ENCODE peak calls at places on chromosomes 3 and 15, in nine cellular contexts. One of them, this sample, is unnamed.

GRCh38 chr15:38683382-38684242 is 119.0 kb upstream of the RASGRP1 start:
- DNase-seq in nephron progenitor cell: peak
- DNase-seq in NCI-H2029: peak
- DNase-seq in non-pigmented ciliary epithelial cell: no peak
- DNase-seq in substantia nigra: peak
- DNase-seq in RCC 7860: peak
- DNase-seq in GM23248: peak
- DNase-seq in posterior cingulate gyrus: peak
- DNase-seq in endodermal cell: peak
- DNase-seq in this sample: no peak

GRCh38 chr3:130393594-130393993 is 48.1 kb downstream of the COL6A5 start:
- DNase-seq in nephron progenitor cell: no peak
- DNase-seq in NCI-H2029: no peak
- DNase-seq in non-pigmented ciliary epithelial cell: no peak
- DNase-seq in substantia nigra: no peak
- DNase-seq in RCC 7860: no peak
- DNase-seq in GM23248: no peak
- DNase-seq in posterior cingulate gyrus: no peak
- DNase-seq in endodermal cell: no peak
- DNase-seq in this sample: no peak

GRCh38 chr15:41893422-41894250 is at the start of gene SPTBN5:
- DNase-seq in nephron progenitor cell: no peak
- DNase-seq in NCI-H2029: no peak
- DNase-seq in non-pigmented ciliary epithelial cell: no peak
- DNase-seq in substantia nigra: no peak
- DNase-seq in RCC 7860: no peak
- DNase-seq in GM23248: no peak
- DNase-seq in posterior cingulate gyrus: no peak
- DNase-seq in endodermal cell: no peak
- DNase-seq in this sample: no peak

GRCh38 chr3:134607054-134608022 is 43.5 kb downstream of the KY start:
- DNase-seq in nephron progenitor cell: no peak
- DNase-seq in NCI-H2029: no peak
- DNase-seq in non-pigmented ciliary epithelial cell: no peak
- DNase-seq in substantia nigra: no peak
- DNase-seq in RCC 7860: no peak
- DNase-seq in GM23248: no peak
- DNase-seq in posterior cingulate gyrus: no peak
- DNase-seq in endodermal cell: peak
- DNase-seq in this sample: no peak

GRCh38 chr3:20503394-20504082 is 317.5 kb upstream of the SGO1 start:
- DNase-seq in nephron progenitor cell: no peak
- DNase-seq in NCI-H2029: no peak
- DNase-seq in non-pigmented ciliary epithelial cell: no peak
- DNase-seq in substantia nigra: no peak
- DNase-seq in RCC 7860: no peak
- DNase-seq in GM23248: no peak
- DNase-seq in posterior cingulate gyrus: no peak
- DNase-seq in endodermal cell: no peak
- DNase-seq in this sample: no peak

GRCh38 chr15:88629071-88629470 is 7.9 kb downstream of the AEN start:
- DNase-seq in nephron progenitor cell: no peak
- DNase-seq in NCI-H2029: no peak
- DNase-seq in non-pigmented ciliary epithelial cell: no peak
- DNase-seq in substantia nigra: no peak
- DNase-seq in RCC 7860: no peak
- DNase-seq in GM23248: no peak
- DNase-seq in posterior cingulate gyrus: no peak
- DNase-seq in endodermal cell: no peak
- DNase-seq in this sample: no peak

GRCh38 chr15:90212221-90213079 is 11.3 kb downstream of the SEMA4B start:
- DNase-seq in nephron progenitor cell: no peak
- DNase-seq in NCI-H2029: no peak
- DNase-seq in non-pigmented ciliary epithelial cell: no peak
- DNase-seq in substantia nigra: no peak
- DNase-seq in RCC 7860: no peak
- DNase-seq in GM23248: no peak
- DNase-seq in posterior cingulate gyrus: no peak
- DNase-seq in endodermal cell: no peak
- DNase-seq in this sample: no peak

GRCh38 chr3:49805884-49806701 is 3.0 kb downstream of the INKA1 start:
- DNase-seq in nephron progenitor cell: peak
- DNase-seq in NCI-H2029: no peak
- DNase-seq in non-pigmented ciliary epithelial cell: no peak
- DNase-seq in substantia nigra: peak
- DNase-seq in RCC 7860: no peak
- DNase-seq in GM23248: no peak
- DNase-seq in posterior cingulate gyrus: peak
- DNase-seq in endodermal cell: peak
- DNase-seq in this sample: no peak

GRCh38 chr15:80749589-80749988 is 29.6 kb upstream of the CEMIP start:
- DNase-seq in nephron progenitor cell: no peak
- DNase-seq in NCI-H2029: no peak
- DNase-seq in non-pigmented ciliary epithelial cell: no peak
- DNase-seq in substantia nigra: no peak
- DNase-seq in RCC 7860: no peak
- DNase-seq in GM23248: peak
- DNase-seq in posterior cingulate gyrus: no peak
- DNase-seq in endodermal cell: no peak
- DNase-seq in this sample: no peak

GRCh38 chr3:126056681-126057546 is 27.0 kb downstream of the SLC41A3 start:
- DNase-seq in nephron progenitor cell: no peak
- DNase-seq in NCI-H2029: no peak
- DNase-seq in non-pigmented ciliary epithelial cell: no peak
- DNase-seq in substantia nigra: no peak
- DNase-seq in RCC 7860: no peak
- DNase-seq in GM23248: peak
- DNase-seq in posterior cingulate gyrus: peak
- DNase-seq in endodermal cell: no peak
- DNase-seq in this sample: no peak

GRCh38 chr3:72270072-72270611 is 485.2 kb upstream of the PROK2 start:
- DNase-seq in nephron progenitor cell: no peak
- DNase-seq in NCI-H2029: no peak
- DNase-seq in non-pigmented ciliary epithelial cell: peak
- DNase-seq in substantia nigra: no peak
- DNase-seq in RCC 7860: peak
- DNase-seq in GM23248: peak
- DNase-seq in posterior cingulate gyrus: no peak
- DNase-seq in endodermal cell: no peak
- DNase-seq in this sample: no peak

GRCh38 chr3:109224333-109224732 is 87.8 kb downstream of the C3orf85 start:
- DNase-seq in nephron progenitor cell: no peak
- DNase-seq in NCI-H2029: peak
- DNase-seq in non-pigmented ciliary epithelial cell: no peak
- DNase-seq in substantia nigra: no peak
- DNase-seq in RCC 7860: no peak
- DNase-seq in GM23248: no peak
- DNase-seq in posterior cingulate gyrus: no peak
- DNase-seq in endodermal cell: peak
- DNase-seq in this sample: no peak

GRCh38 chr3:4982773-4983738 is 3.8 kb downstream of the BHLHE40 start:
- DNase-seq in nephron progenitor cell: no peak
- DNase-seq in NCI-H2029: no peak
- DNase-seq in non-pigmented ciliary epithelial cell: no peak
- DNase-seq in substantia nigra: no peak
- DNase-seq in RCC 7860: peak
- DNase-seq in GM23248: peak
- DNase-seq in posterior cingulate gyrus: no peak
- DNase-seq in endodermal cell: peak
- DNase-seq in this sample: no peak

GRCh38 chr15:89108865-89109660 is 20.8 kb downstream of the ABHD2 start:
- DNase-seq in nephron progenitor cell: no peak
- DNase-seq in NCI-H2029: no peak
- DNase-seq in non-pigmented ciliary epithelial cell: no peak
- DNase-seq in substantia nigra: no peak
- DNase-seq in RCC 7860: no peak
- DNase-seq in GM23248: no peak
- DNase-seq in posterior cingulate gyrus: no peak
- DNase-seq in endodermal cell: no peak
- DNase-seq in this sample: no peak

GRCh38 chr3:126558336-126559071 is at the start of gene C3orf22:
- DNase-seq in nephron progenitor cell: no peak
- DNase-seq in NCI-H2029: no peak
- DNase-seq in non-pigmented ciliary epithelial cell: no peak
- DNase-seq in substantia nigra: no peak
- DNase-seq in RCC 7860: no peak
- DNase-seq in GM23248: no peak
- DNase-seq in posterior cingulate gyrus: no peak
- DNase-seq in endodermal cell: peak
- DNase-seq in this sample: no peak

GRCh38 chr3:173737167-173737808 is 339.7 kb downstream of the NLGN1 start:
- DNase-seq in nephron progenitor cell: no peak
- DNase-seq in NCI-H2029: no peak
- DNase-seq in non-pigmented ciliary epithelial cell: no peak
- DNase-seq in substantia nigra: no peak
- DNase-seq in RCC 7860: no peak
- DNase-seq in GM23248: no peak
- DNase-seq in posterior cingulate gyrus: no peak
- DNase-seq in endodermal cell: no peak
- DNase-seq in this sample: no peak

GRCh38 chr3:3209714-3210113 is 30.2 kb upstream of the CRBN start:
- DNase-seq in nephron progenitor cell: no peak
- DNase-seq in NCI-H2029: no peak
- DNase-seq in non-pigmented ciliary epithelial cell: no peak
- DNase-seq in substantia nigra: no peak
- DNase-seq in RCC 7860: no peak
- DNase-seq in GM23248: no peak
- DNase-seq in posterior cingulate gyrus: no peak
- DNase-seq in endodermal cell: no peak
- DNase-seq in this sample: no peak

GRCh38 chr15:80536231-80536630 is 132.0 kb downstream of the ARNT2 start:
- DNase-seq in nephron progenitor cell: no peak
- DNase-seq in NCI-H2029: peak
- DNase-seq in non-pigmented ciliary epithelial cell: no peak
- DNase-seq in substantia nigra: no peak
- DNase-seq in RCC 7860: no peak
- DNase-seq in GM23248: no peak
- DNase-seq in posterior cingulate gyrus: no peak
- DNase-seq in endodermal cell: no peak
- DNase-seq in this sample: no peak

GRCh38 chr3:132405188-132405587 is 12.1 kb upstream of the DNAJC13 start:
- DNase-seq in nephron progenitor cell: no peak
- DNase-seq in NCI-H2029: peak
- DNase-seq in non-pigmented ciliary epithelial cell: no peak
- DNase-seq in substantia nigra: no peak
- DNase-seq in RCC 7860: no peak
- DNase-seq in GM23248: peak
- DNase-seq in posterior cingulate gyrus: no peak
- DNase-seq in endodermal cell: no peak
- DNase-seq in this sample: no peak

GRCh38 chr3:158264894-158265293 is 155.0 kb downstream of the RSRC1 start:
- DNase-seq in nephron progenitor cell: no peak
- DNase-seq in NCI-H2029: no peak
- DNase-seq in non-pigmented ciliary epithelial cell: no peak
- DNase-seq in substantia nigra: no peak
- DNase-seq in RCC 7860: no peak
- DNase-seq in GM23248: no peak
- DNase-seq in posterior cingulate gyrus: no peak
- DNase-seq in endodermal cell: no peak
- DNase-seq in this sample: no peak

GRCh38 chr3:108301695-108302404 is 5.5 kb downstream of the HHLA2 start:
- DNase-seq in nephron progenitor cell: no peak
- DNase-seq in NCI-H2029: no peak
- DNase-seq in non-pigmented ciliary epithelial cell: no peak
- DNase-seq in substantia nigra: no peak
- DNase-seq in RCC 7860: peak
- DNase-seq in GM23248: peak
- DNase-seq in posterior cingulate gyrus: no peak
- DNase-seq in endodermal cell: no peak
- DNase-seq in this sample: no peak

GRCh38 chr3:61518590-61518989 is 42.8 kb upstream of the PTPRG start:
- DNase-seq in nephron progenitor cell: no peak
- DNase-seq in NCI-H2029: no peak
- DNase-seq in non-pigmented ciliary epithelial cell: no peak
- DNase-seq in substantia nigra: no peak
- DNase-seq in RCC 7860: no peak
- DNase-seq in GM23248: no peak
- DNase-seq in posterior cingulate gyrus: no peak
- DNase-seq in endodermal cell: no peak
- DNase-seq in this sample: no peak

GRCh38 chr3:172125963-172126403 is 86.6 kb downstream of the FNDC3B start:
- DNase-seq in nephron progenitor cell: no peak
- DNase-seq in NCI-H2029: peak
- DNase-seq in non-pigmented ciliary epithelial cell: no peak
- DNase-seq in substantia nigra: no peak
- DNase-seq in RCC 7860: no peak
- DNase-seq in GM23248: peak
- DNase-seq in posterior cingulate gyrus: no peak
- DNase-seq in endodermal cell: no peak
- DNase-seq in this sample: no peak

GRCh38 chr3:176088962-176089383 is 1108.3 kb downstream of the TBL1XR1 start:
- DNase-seq in nephron progenitor cell: no peak
- DNase-seq in NCI-H2029: no peak
- DNase-seq in non-pigmented ciliary epithelial cell: no peak
- DNase-seq in substantia nigra: no peak
- DNase-seq in RCC 7860: no peak
- DNase-seq in GM23248: no peak
- DNase-seq in posterior cingulate gyrus: no peak
- DNase-seq in endodermal cell: no peak
- DNase-seq in this sample: no peak

GRCh38 chr15:77107068-77107467 is 36.2 kb upstream of the TSPAN3 start:
- DNase-seq in nephron progenitor cell: no peak
- DNase-seq in NCI-H2029: no peak
- DNase-seq in non-pigmented ciliary epithelial cell: no peak
- DNase-seq in substantia nigra: no peak
- DNase-seq in RCC 7860: no peak
- DNase-seq in GM23248: no peak
- DNase-seq in posterior cingulate gyrus: no peak
- DNase-seq in endodermal cell: no peak
- DNase-seq in this sample: no peak

GRCh38 chr15:99126195-99126594 is 21.3 kb downstream of the SYNM start:
- DNase-seq in nephron progenitor cell: no peak
- DNase-seq in NCI-H2029: no peak
- DNase-seq in non-pigmented ciliary epithelial cell: no peak
- DNase-seq in substantia nigra: no peak
- DNase-seq in RCC 7860: no peak
- DNase-seq in GM23248: no peak
- DNase-seq in posterior cingulate gyrus: no peak
- DNase-seq in endodermal cell: no peak
- DNase-seq in this sample: no peak

GRCh38 chr15:45551691-45552090 is 29.1 kb upstream of the SLC30A4 start:
- DNase-seq in nephron progenitor cell: no peak
- DNase-seq in NCI-H2029: no peak
- DNase-seq in non-pigmented ciliary epithelial cell: no peak
- DNase-seq in substantia nigra: no peak
- DNase-seq in RCC 7860: no peak
- DNase-seq in GM23248: peak
- DNase-seq in posterior cingulate gyrus: no peak
- DNase-seq in endodermal cell: no peak
- DNase-seq in this sample: no peak

GRCh38 chr3:138051946-138052802 is 42.2 kb downstream of the CLDN18 start:
- DNase-seq in nephron progenitor cell: peak
- DNase-seq in NCI-H2029: no peak
- DNase-seq in non-pigmented ciliary epithelial cell: no peak
- DNase-seq in substantia nigra: peak
- DNase-seq in RCC 7860: no peak
- DNase-seq in GM23248: peak
- DNase-seq in posterior cingulate gyrus: peak
- DNase-seq in endodermal cell: peak
- DNase-seq in this sample: no peak

GRCh38 chr15:82298520-82298919 is 35.9 kb downstream of the SAXO2 start:
- DNase-seq in nephron progenitor cell: no peak
- DNase-seq in NCI-H2029: no peak
- DNase-seq in non-pigmented ciliary epithelial cell: no peak
- DNase-seq in substantia nigra: no peak
- DNase-seq in RCC 7860: no peak
- DNase-seq in GM23248: no peak
- DNase-seq in posterior cingulate gyrus: peak
- DNase-seq in endodermal cell: no peak
- DNase-seq in this sample: no peak

GRCh38 chr3:134609821-134610454 is 40.9 kb downstream of the KY start:
- DNase-seq in nephron progenitor cell: peak
- DNase-seq in NCI-H2029: peak
- DNase-seq in non-pigmented ciliary epithelial cell: no peak
- DNase-seq in substantia nigra: no peak
- DNase-seq in RCC 7860: no peak
- DNase-seq in GM23248: no peak
- DNase-seq in posterior cingulate gyrus: no peak
- DNase-seq in endodermal cell: peak
- DNase-seq in this sample: no peak

GRCh38 chr15:100020614-100021013 is 287.4 kb upstream of the LYSMD4 start:
- DNase-seq in nephron progenitor cell: no peak
- DNase-seq in NCI-H2029: no peak
- DNase-seq in non-pigmented ciliary epithelial cell: no peak
- DNase-seq in substantia nigra: no peak
- DNase-seq in RCC 7860: no peak
- DNase-seq in GM23248: no peak
- DNase-seq in posterior cingulate gyrus: no peak
- DNase-seq in endodermal cell: no peak
- DNase-seq in this sample: no peak